ENCODE peak calls at places on chromosome 12, in eight cellular contexts. R is testis, T is cardiac fibroblast, C is T follicular helper cell, Y is GM12892, J is RCC 7860, E is OCI-LY7, U is posterior cingulate gyrus. S is an unnamed sample.

GRCh38 chr12:108832730-108833354 is 24.5 kb downstream of the SSH1 start:
- DNase-seq in R (no peak), C (no peak), U (no peak), T (peak), E (no peak), J (peak), Y (no peak), S (no peak)

GRCh38 chr12:113098428-113099028 is 37.0 kb downstream of the RASAL1 start:
- DNase-seq in U (peak), C (peak), J (peak), T (peak), Y (peak), R (peak), E (peak), S (peak)

GRCh38 chr12:96400631-96401060 is 407 bp upstream of the CDK17 start:
- DNase-seq in E (no peak), J (no peak), U (no peak), Y (no peak), R (no peak), C (no peak), T (peak), S (no peak)

GRCh38 chr12:67705394-67706370 is 57.1 kb downstream of the DYRK2 start:
- DNase-seq in T (peak), R (no peak), Y (no peak), C (no peak), E (no peak), J (peak), U (no peak), S (no peak)

GRCh38 chr12:47377414-47378221 is 297.9 kb upstream of the AMIGO2 start:
- DNase-seq in J (peak), T (peak), Y (no peak), U (peak), C (no peak), E (no peak), R (peak), S (no peak)

GRCh38 chr12:21828111-21828775 is 53.7 kb upstream of the KCNJ8 start:
- DNase-seq in R (no peak), Y (no peak), C (no peak), U (no peak), J (no peak), T (peak), E (no peak), S (no peak)

GRCh38 chr12:113876160-113876559 is 90.0 kb downstream of the RBM19 start:
- DNase-seq in Y (no peak), R (no peak), T (no peak), J (no peak), E (no peak), C (no peak), U (no peak), S (no peak)

GRCh38 chr12:14394317-14395058 is 29.0 kb downstream of the ATF7IP start:
- DNase-seq in R (no peak), E (peak), T (peak), Y (no peak), U (no peak), J (peak), C (peak), S (no peak)

GRCh38 chr12:47156167-47156736 is 76.5 kb upstream of the AMIGO2 start:
- DNase-seq in R (peak), J (no peak), Y (no peak), C (no peak), T (peak), E (no peak), U (no peak), S (no peak)

GRCh38 chr12:100437038-100437841 is 36.4 kb upstream of the NR1H4 start:
- DNase-seq in J (no peak), C (no peak), T (no peak), Y (no peak), E (no peak), R (no peak), U (no peak), S (no peak)

GRCh38 chr12:48972213-48973021 is 882 bp upstream of the WNT10B start:
- DNase-seq in R (no peak), J (peak), E (no peak), C (no peak), T (no peak), Y (no peak), U (no peak), S (no peak)

GRCh38 chr12:51242150-51242549 is 3.5 kb downstream of the DAZAP2 start:
- DNase-seq in J (no peak), C (no peak), R (no peak), T (no peak), Y (no peak), U (no peak), E (no peak), S (no peak)

GRCh38 chr12:131919366-131920156 is 9.5 kb upstream of the PUS1 start:
- DNase-seq in J (no peak), U (no peak), E (no peak), R (no peak), T (no peak), C (no peak), Y (peak), S (no peak)

GRCh38 chr12:124898200-124898950 is 16.1 kb downstream of the UBC start:
- DNase-seq in R (peak), Y (no peak), T (no peak), C (peak), J (no peak), E (peak), U (peak), S (peak)